ENCODE peak calls at places on chromosomes 5 and 9, in eight cellular contexts. Q is ovary; T is brain microvascular endothelial cell; D is suprapubic skin; L is heart left ventricle; A is CD8-positive, alpha-beta memory T cell; G is H9; U is SK-N-SH. F is an unnamed sample.

GRCh38 chr5:2737273-2738155 is 14.0 kb downstream of the IRX2 start:
- DNase-seq in Q (no peak), T (no peak), U (no peak), L (no peak), A (no peak), D (peak; percentile 50), G (peak; percentile 18), F (no peak)

GRCh38 chr9:129282308-129283211 is 104.5 kb upstream of the IER5L start:
- DNase-seq in Q (no peak), D (peak; percentile 64), T (no peak), L (no peak), U (no peak), G (peak; percentile 45), A (no peak), F (no peak)

GRCh38 chr5:59592101-59592500 is 301.4 kb downstream of the PDE4D start:
- DNase-seq in T (peak; percentile 51), L (no peak), D (no peak), Q (no peak), A (no peak), G (no peak), U (no peak), F (peak; percentile 85)

GRCh38 chr9:105206821-105207699 is 37.4 kb upstream of the SLC44A1 start:
- DNase-seq in L (no peak), Q (no peak), A (no peak), D (no peak), U (no peak), G (no peak), T (no peak), F (no peak)

GRCh38 chr9:69395718-69396117 is 70.7 kb downstream of the ENTREP1 start:
- DNase-seq in A (no peak), Q (no peak), G (no peak), U (no peak), D (no peak), L (no peak), T (no peak), F (no peak)

GRCh38 chr9:135665795-135666189 is 2.7 kb downstream of the LCN9 start:
- DNase-seq in Q (no peak), U (peak; percentile 10), L (no peak), D (no peak), A (no peak), T (no peak), G (no peak), F (no peak)

GRCh38 chr9:132408521-132408920 is 1.5 kb upstream of the CFAP77 start:
- DNase-seq in G (no peak), U (no peak), D (no peak), Q (no peak), T (no peak), L (peak; percentile 89), A (no peak), F (no peak)

GRCh38 chr9:534886-535285 is 306.6 kb upstream of the DMRT1 start:
- DNase-seq in U (no peak), G (no peak), L (peak; percentile 69), T (no peak), A (no peak), D (no peak), Q (no peak), F (no peak)

GRCh38 chr5:11504083-11504785 is 400.0 kb downstream of the CTNND2 start:
- DNase-seq in G (no peak), U (no peak), Q (no peak), T (no peak), A (no peak), L (no peak), D (no peak), F (no peak)
- H3K27ac ChIP-seq in G (no peak overlapping the region), U (no peak overlapping the region), Q (no peak overlapping the region), T (no peak overlapping the region), A (no peak overlapping the region), L (no peak overlapping the region), D (no peak overlapping the region), F (no peak overlapping the region)

DNA sequence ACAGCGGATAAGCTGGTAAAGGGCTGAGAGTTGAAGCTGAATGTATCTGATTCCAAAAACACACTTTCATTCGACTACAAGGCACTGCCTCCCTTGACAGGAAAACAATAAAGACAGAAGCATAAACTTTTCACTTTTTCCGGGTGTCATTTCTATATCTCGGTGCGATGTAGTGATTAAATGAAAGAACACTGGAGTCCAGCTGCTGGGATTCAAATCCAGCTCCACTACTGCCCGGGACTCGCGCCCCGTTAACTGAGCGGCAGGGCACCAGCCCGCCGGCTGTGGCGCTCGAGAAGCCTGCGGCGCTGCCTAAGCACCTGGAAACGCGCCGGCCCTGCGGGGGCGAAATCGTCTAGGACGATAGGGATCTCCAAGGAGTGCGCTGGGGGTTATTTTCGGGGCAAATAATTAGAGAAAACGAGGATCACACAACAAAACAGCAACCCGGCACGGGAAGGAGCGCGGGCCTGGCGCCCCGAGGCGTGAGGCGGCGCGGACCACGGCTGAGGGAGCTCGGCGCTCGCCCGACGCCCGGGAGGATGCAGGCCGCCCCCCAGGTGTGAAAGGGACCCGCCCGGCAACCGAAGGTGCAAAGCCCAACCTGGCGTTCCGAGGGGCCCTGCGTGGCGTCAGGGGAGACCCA is 837 bp downstream of the UIMC1 start:
- DNase-seq in T (peak; percentile 52), Q (peak; percentile 73), A (peak; percentile 52), L (peak; percentile 83), G (peak; percentile 56), U (peak; percentile 68), D (no peak), F (no peak)
- H3K27ac ChIP-seq in T (peak overlapping the region; percentile 91), Q (peak overlapping the region; percentile 93), A (peak overlapping the region; percentile 92), L (peak overlapping the region; percentile 92), G (no peak overlapping the region), U (peak overlapping the region; percentile 88), D (peak overlapping the region; percentile 93), F (peak overlapping the region; percentile 80)

DNA sequence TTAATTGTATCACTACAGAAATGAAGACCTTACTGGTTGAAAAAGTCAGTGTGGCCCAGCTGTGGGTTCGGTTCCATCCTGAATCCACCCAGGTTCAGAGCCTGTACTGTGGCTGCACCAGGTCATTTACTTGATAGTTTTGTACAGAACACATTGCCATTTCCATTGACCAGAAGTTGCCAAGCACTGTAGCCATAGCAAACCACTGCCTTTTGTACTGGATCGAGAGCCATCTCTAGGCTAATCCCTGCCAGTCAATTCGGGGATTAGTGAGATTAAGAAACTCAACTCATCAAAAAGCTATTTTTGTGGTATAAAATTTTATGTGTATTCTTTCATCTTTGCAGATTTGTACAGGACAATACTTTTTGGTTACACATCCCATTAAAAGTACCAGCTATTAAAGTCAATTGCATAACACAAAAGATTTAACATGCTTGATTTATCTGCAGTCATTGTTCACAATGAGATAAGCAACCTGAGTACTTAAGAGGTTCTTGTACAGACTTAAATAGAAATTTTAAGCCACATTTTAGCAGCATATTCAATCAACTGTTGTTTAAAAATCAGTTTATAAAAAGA is 108.5 kb upstream of the OTULINL start:
- DNase-seq in T (no peak), D (no peak), U (no peak), A (no peak), G (no peak), Q (no peak), L (no peak), F (no peak)
- H3K27ac ChIP-seq in T (no peak overlapping the region), D (no peak overlapping the region), U (peak overlapping the region; percentile 4), A (no peak overlapping the region), G (no peak overlapping the region), Q (no peak overlapping the region), L (no peak overlapping the region), F (peak overlapping the region; percentile 97)

DNA sequence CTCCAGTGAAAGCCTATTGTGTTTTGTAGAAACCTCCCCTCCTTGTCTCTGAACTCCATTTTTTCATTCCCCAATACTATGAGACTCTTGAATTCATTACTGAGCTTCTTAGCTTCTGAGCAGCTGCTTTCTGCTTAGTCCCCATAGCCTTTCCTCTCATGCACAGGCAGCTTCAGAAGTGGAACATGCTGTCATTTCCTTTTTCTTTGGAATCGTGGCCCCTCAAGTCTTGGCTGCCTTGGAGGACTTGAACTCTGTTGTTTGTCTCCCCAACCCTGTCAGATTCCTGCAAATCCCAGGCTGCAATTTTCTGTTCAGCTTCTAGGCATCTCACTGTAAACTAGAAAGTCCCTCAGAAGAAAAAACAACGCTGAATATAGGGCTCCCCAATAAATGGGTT is 268.5 kb downstream of the ARRDC3 start:
- DNase-seq in Q (no peak), T (no peak), U (no peak), D (no peak), L (no peak), A (no peak), G (no peak), F (no peak)
- H3K27ac ChIP-seq in Q (no peak overlapping the region), T (no peak overlapping the region), U (no peak overlapping the region), D (no peak overlapping the region), L (peak overlapping the region; percentile 73), A (no peak overlapping the region), G (no peak overlapping the region), F (no peak overlapping the region)

GRCh38 chr5:180818275-180818674 is 15.7 kb upstream of the MGAT1 start:
- DNase-seq in T (no peak), U (no peak), D (no peak), G (no peak), A (no peak), L (no peak), Q (no peak), F (no peak)
- H3K27ac ChIP-seq in T (no peak overlapping the region), U (no peak overlapping the region), D (peak overlapping the region; percentile 78), G (no peak overlapping the region), A (no peak overlapping the region), L (peak overlapping the region; percentile 90), Q (peak overlapping the region; percentile 66), F (no peak overlapping the region)